ENCODE peak calls at places on chromosome 19, in four cellular contexts. P is mesendoderm, U is H1, G is IMR-90. M is an unnamed sample.

GRCh38 chr19:51138549-51138979 is 3.5 kb upstream of the SIGLEC7 start:
- DNase-seq in P (no peak), U (no peak), G (no peak), M (no peak)

GRCh38 chr19:55913643-55914268 is 18.4 kb downstream of the NLRP13 start:
- DNase-seq in P (no peak), U (no peak), G (no peak), M (no peak)

GRCh38 chr19:48991823-48992570 is 1.1 kb downstream of the GYS1 start:
- DNase-seq in P (peak; percentile 86), U (no peak), G (peak; percentile 83), M (peak; percentile 51)

GRCh38 chr19:48735031-48735615 is 5.3 kb downstream of the RASIP1 start:
- DNase-seq in P (peak; percentile 92), U (no peak), G (no peak), M (peak; percentile 86)

GRCh38 chr19:45716314-45717130 is 14.2 kb downstream of the FBXO46 start:
- DNase-seq in P (peak; percentile 50), U (no peak), G (no peak), M (no peak)

GRCh38 chr19:19140476-19140875 is 2.2 kb upstream of the TMEM161A start:
- DNase-seq in P (peak; percentile 26), U (no peak), G (peak; percentile 19), M (peak; percentile 22)

GRCh38 chr19:45368737-45369340 is 1.5 kb downstream of the ERCC2 start:
- DNase-seq in P (peak; percentile 67), U (no peak), G (no peak), M (peak; percentile 57)

GRCh38 chr19:42068756-42069571 is 1.0 kb downstream of the GRIK5 start:
- DNase-seq in P (peak; percentile 29), U (no peak), G (no peak), M (no peak)

GRCh38 chr19:55305491-55305890 is 19.6 kb downstream of the TMEM150B start:
- DNase-seq in P (peak; percentile 70), U (no peak), G (no peak), M (peak; percentile 69)

GRCh38 chr19:5345895-5346386 is 5.3 kb upstream of the PTPRS start:
- DNase-seq in P (peak; percentile 58), U (no peak), G (peak; percentile 60), M (no peak)

GRCh38 chr19:49676136-49676689 is 858 bp upstream of the PRMT1 start:
- DNase-seq in P (peak; percentile 98), U (peak; percentile 82), G (peak; percentile 95), M (peak; percentile 89)

GRCh38 chr19:6297202-6297601 is 17.4 kb upstream of the MLLT1 start:
- DNase-seq in P (no peak), U (no peak), G (no peak), M (no peak)

GRCh38 chr19:35291916-35292315 is at the start of gene MAG:
- DNase-seq in P (no peak), U (no peak), G (no peak), M (no peak)

GRCh38 chr19:6263306-6264076 is 16.3 kb downstream of the MLLT1 start:
- DNase-seq in P (no peak), U (no peak), G (peak; percentile 38), M (no peak)

GRCh38 chr19:3146677-3147100 is 10.9 kb downstream of the GNA15 start:
- DNase-seq in P (peak; percentile 23), U (no peak), G (no peak), M (peak; percentile 71)

GRCh38 chr19:44260343-44260681 is 626 bp downstream of the ZNF233 start:
- DNase-seq in P (peak; percentile 19), U (no peak), G (no peak), M (no peak)

GRCh38 chr19:45471116-45471865 is 3.5 kb downstream of the FOSB start:
- DNase-seq in P (no peak), U (no peak), G (no peak), M (no peak)

GRCh38 chr19:56664511-56664910 is 7.0 kb downstream of the ZNF835 start:
- DNase-seq in P (no peak), U (no peak), G (no peak), M (no peak)

GRCh38 chr19:27777726-27778125 is 1435.2 kb downstream of the UQCRFS1 start:
- DNase-seq in P (peak; percentile 38), U (no peak), G (no peak), M (peak; percentile 24)

GRCh38 chr19:35048911-35049411 is 7.4 kb downstream of the HPN start:
- DNase-seq in P (no peak), U (no peak), G (no peak), M (peak; percentile 25)

GRCh38 chr19:50358483-50359431 is 6.7 kb downstream of the NAPSA start:
- DNase-seq in P (no peak), U (no peak), G (peak; percentile 20), M (no peak)

GRCh38 chr19:5032101-5032967 is 63.4 kb downstream of the KDM4B start:
- DNase-seq in P (no peak), U (no peak), G (no peak), M (no peak)

GRCh38 chr19:45632468-45633196 is 6.6 kb downstream of the EML2 start:
- DNase-seq in P (peak; percentile 92), U (no peak), G (peak; percentile 89), M (peak; percentile 94)

GRCh38 chr19:48988286-48988685 is 4.8 kb downstream of the GYS1 start:
- DNase-seq in P (no peak), U (no peak), G (no peak), M (no peak)

GRCh38 chr19:41711376-41712261 is 3.2 kb downstream of the CEACAM5 start:
- DNase-seq in P (no peak), U (no peak), G (no peak), M (no peak)

GRCh38 chr19:54464624-54465266 is 1.2 kb upstream of the LENG9 start:
- DNase-seq in P (peak; percentile 96), U (peak; percentile 61), G (peak; percentile 63), M (peak; percentile 95)

GRCh38 chr19:35773020-35773809 is 2.1 kb upstream of the ARHGAP33 start:
- DNase-seq in P (no peak), U (no peak), G (peak; percentile 23), M (no peak)

GRCh38 chr19:17321655-17322489 is 12.5 kb downstream of the DDA1 start:
- DNase-seq in P (no peak), U (no peak), G (no peak), M (no peak)

GRCh38 chr19:42397315-42398166 is 7.4 kb upstream of the CNFN start:
- DNase-seq in P (no peak), U (no peak), G (no peak), M (no peak)

GRCh38 chr19:45311640-45312039 is 11.0 kb downstream of the CKM start:
- DNase-seq in P (no peak), U (no peak), G (no peak), M (peak; percentile 62)

GRCh38 chr19:47110521-47111080 is 3.0 kb downstream of the ZC3H4 start:
- DNase-seq in P (peak; percentile 35), U (no peak), G (no peak), M (no peak)

GRCh38 chr19:40219721-40220276 is 1.6 kb upstream of the TTC9B start:
- DNase-seq in P (no peak), U (no peak), G (peak; percentile 76), M (no peak)

GRCh38 chr19:7257148-7258041 is 36.8 kb downstream of the INSR start:
- DNase-seq in P (peak; percentile 93), U (no peak), G (peak; percentile 67), M (no peak)

GRCh38 chr19:11737964-11738745 is 591 bp downstream of the ZNF823 start:
- DNase-seq in P (peak; percentile 52), U (no peak), G (peak; percentile 12), M (peak; percentile 36)

GRCh38 chr19:40920300-40921004 is 38.4 kb upstream of the CYP2A7 start:
- DNase-seq in P (no peak), U (no peak), G (no peak), M (no peak)

GRCh38 chr19:42255766-42256750 is 1.1 kb upstream of the ERF start:
- DNase-seq in P (peak; percentile 87), U (no peak), G (peak; percentile 46), M (peak; percentile 58)

GRCh38 chr19:38134538-38135149 is 89.4 kb downstream of the DPF1 start:
- DNase-seq in P (peak; percentile 67), U (no peak), G (peak; percentile 37), M (peak; percentile 55)

GRCh38 chr19:53792721-53793433 is 31.2 kb downstream of the NLRP12 start:
- DNase-seq in P (peak; percentile 96), U (peak; percentile 88), G (peak; percentile 75), M (peak; percentile 96)

GRCh38 chr19:39341122-39341719 is 1.0 kb upstream of the SAMD4B start:
- DNase-seq in P (no peak), U (no peak), G (no peak), M (peak; percentile 58)

GRCh38 chr19:29121684-29122083 is 91.3 kb downstream of the UQCRFS1 start:
- DNase-seq in P (peak; percentile 49), U (peak; percentile 13), G (no peak), M (peak; percentile 72)
- H3K56ac ChIP-seq in P (no peak overlapping the region), U (no peak overlapping the region), G (no peak overlapping the region), M (no peak overlapping the region)

GRCh38 chr19:1758959-1759903 is 5.9 kb downstream of the ONECUT3 start:
- DNase-seq in P (no peak), U (no peak), G (no peak), M (no peak)
- H3K27me3 ChIP-seq in P (peaks cover 88% of the 10 kb centered on the region), U (peaks cover 99% of the 10 kb centered on the region), G (peaks cover 95% of the 10 kb centered on the region), M (peaks cover 96% of the 10 kb centered on the region)

DNA sequence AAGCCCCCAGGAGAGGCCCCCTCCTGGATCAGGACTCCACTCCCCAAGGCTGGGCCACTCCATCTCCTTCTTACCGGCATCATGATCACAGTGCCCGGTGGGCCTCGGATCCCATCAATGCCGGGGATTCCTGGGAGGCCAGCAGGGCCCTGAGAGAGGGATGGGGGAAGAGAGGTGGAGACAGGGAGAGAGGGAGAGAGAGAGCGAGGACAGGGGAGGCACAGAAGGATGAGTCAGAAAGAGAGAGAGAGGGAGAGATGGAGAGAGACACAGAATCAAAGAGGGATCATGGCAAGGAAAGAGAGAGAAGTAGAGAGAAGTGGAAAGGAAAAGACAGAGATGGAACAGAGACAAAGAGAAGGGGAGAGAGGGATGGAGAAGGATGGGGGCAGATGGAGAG is 13.8 kb downstream of the COL5A3 start:
- DNase-seq in P (no peak), U (no peak), G (peak; percentile 62), M (no peak)
- H3K4me2 ChIP-seq in P (no peak overlapping the region), U (no peak overlapping the region), G (no peak overlapping the region), M (no peak overlapping the region)

DNA sequence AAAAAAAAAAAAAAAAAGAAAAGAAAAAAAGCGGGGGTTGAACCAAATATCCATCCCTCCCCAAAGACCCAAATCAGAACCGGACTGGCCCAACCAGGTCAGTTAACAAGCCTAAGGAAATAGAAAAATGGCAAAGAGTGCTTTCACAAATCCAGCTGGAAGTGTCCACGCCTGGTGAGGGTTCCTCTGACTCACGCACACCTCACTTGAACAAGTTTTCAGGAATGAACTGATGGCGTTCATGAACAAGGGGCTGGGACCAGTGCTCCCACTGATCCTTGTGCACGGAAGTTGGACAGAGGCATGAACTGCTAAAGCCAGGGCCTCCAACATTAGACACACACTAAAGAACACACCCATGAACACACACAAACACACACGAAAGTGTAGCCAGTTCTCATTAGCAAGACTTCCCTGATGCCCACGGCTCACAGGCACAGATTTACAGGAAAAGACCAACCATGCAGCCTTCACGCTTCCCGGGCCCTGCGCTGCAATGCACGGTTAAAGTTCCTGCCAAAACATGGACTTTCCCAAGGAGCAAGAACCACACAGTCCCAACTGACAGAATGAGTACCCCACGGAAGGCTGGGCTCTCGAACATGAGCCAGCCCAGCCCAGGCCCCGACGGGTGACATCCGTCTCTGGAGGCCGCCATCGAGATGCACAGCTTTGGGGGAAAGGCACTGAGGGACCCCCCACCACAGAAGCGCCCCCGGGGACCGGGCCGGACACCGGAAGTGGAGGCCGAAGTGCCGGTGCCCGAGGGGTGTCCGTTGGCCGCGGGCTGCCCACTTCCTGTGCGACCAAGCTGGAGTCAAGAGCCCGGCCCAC is 870 bp downstream of the DNMT1 start:
- DNase-seq in P (peak; percentile 32), U (no peak), G (peak; percentile 76), M (peak; percentile 48)
- H3K56ac ChIP-seq in P (peak overlapping the region; percentile 95), U (peak overlapping the region; percentile 8), G (peak overlapping the region; percentile 92), M (no peak overlapping the region)